ENCODE peak calls at places on chromosome X, in nine cellular contexts. V is adipocyte; Y is SJSA1; W is dermis microvascular lymphatic vessel endothelial cell; R is AG08395; A is NCI-H774; D is AML-193; H is stimulated activated CD8-positive, alpha-beta memory T cell treated with anti-CD3 and anti-CD28 coated beads, Interleukin-4, amount 100 ng/mL, for 1 hour; L is non-pigmented ciliary epithelial cell. E is an unnamed sample.

GRCh38 chrX:13110427-13111324 is 66.3 kb upstream of the FAM9C start:
- DNase-seq in Y (peak), A (no peak), H (no peak), D (no peak), L (peak), W (no peak), R (peak), V (peak), E (no peak)

GRCh38 chrX:133364201-133364600 is 51.1 kb downstream of the GPC4 start:
- DNase-seq in R (peak), L (no peak), H (no peak), V (peak), D (no peak), W (no peak), Y (no peak), A (no peak), E (no peak)

GRCh38 chrX:16113978-16114554 is 9.3 kb upstream of the GRPR start:
- DNase-seq in A (no peak), R (no peak), V (no peak), D (peak), L (no peak), H (no peak), W (no peak), Y (no peak), E (no peak)

GRCh38 chrX:122739770-122740169 is 444.3 kb upstream of the GRIA3 start:
- DNase-seq in R (peak), W (no peak), Y (no peak), A (no peak), D (no peak), H (no peak), V (peak), L (no peak), E (no peak)

GRCh38 chrX:155768036-155768769 is 112.9 kb upstream of the VAMP7 start:
- DNase-seq in A (no peak), L (no peak), W (no peak), Y (peak), D (no peak), H (no peak), V (peak), R (peak), E (no peak)

GRCh38 chrX:67104982-67105757 is 438.7 kb upstream of the AR start:
- DNase-seq in D (no peak), Y (no peak), V (no peak), R (no peak), H (no peak), L (no peak), A (no peak), W (no peak), E (no peak)

GRCh38 chrX:69163936-69164741 is 1.1 kb downstream of the PJA1 start:
- DNase-seq in V (peak), D (peak), R (peak), L (no peak), A (no peak), H (peak), W (peak), Y (peak), E (no peak)

GRCh38 chrX:13742397-13743176 is 8.0 kb downstream of the OFD1 start:
- DNase-seq in A (no peak), H (no peak), D (peak), Y (no peak), W (no peak), V (no peak), L (no peak), R (no peak), E (no peak)

GRCh38 chrX:30935985-30936384 is 46.9 kb upstream of the TAB3 start:
- DNase-seq in R (peak), V (peak), Y (no peak), D (no peak), W (no peak), A (no peak), L (no peak), H (no peak), E (no peak)

GRCh38 chrX:3362956-3363355 is 16.5 kb upstream of the MXRA5 start:
- DNase-seq in L (no peak), V (no peak), D (no peak), A (no peak), H (no peak), W (no peak), Y (no peak), R (no peak), E (no peak)

GRCh38 chrX:96372313-96373046 is 312.2 kb upstream of the DIAPH2 start:
- DNase-seq in H (no peak), Y (no peak), D (peak), R (peak), V (peak), W (peak), A (peak), L (peak), E (peak)

GRCh38 chrX:34810364-34810763 is 132.2 kb upstream of the FAM47B start:
- DNase-seq in V (peak), W (no peak), L (no peak), H (no peak), D (no peak), R (peak), A (no peak), Y (peak), E (no peak)

GRCh38 chrX:12007881-12008280 is 130.4 kb upstream of the FRMPD4 start:
- DNase-seq in Y (peak), H (no peak), L (peak), R (peak), W (no peak), A (no peak), V (no peak), D (no peak), E (no peak)

GRCh38 chrX:22060451-22060940 is 28.4 kb downstream of the PHEX start:
- DNase-seq in V (peak), D (no peak), A (no peak), R (no peak), H (no peak), Y (no peak), W (no peak), L (no peak), E (no peak)

GRCh38 chrX:2385224-2385623 is 115.6 kb downstream of the DHRSX start:
- DNase-seq in R (peak), V (peak), H (no peak), L (peak), Y (peak), A (no peak), W (no peak), D (no peak), E (no peak)

GRCh38 chrX:14027031-14027430 is 2.7 kb downstream of the GEMIN8 start:
- DNase-seq in A (no peak), H (no peak), V (no peak), L (no peak), W (no peak), D (no peak), R (no peak), Y (no peak), E (no peak)

GRCh38 chrX:53088136-53088974 is 5.6 kb upstream of the KANTR start:
- DNase-seq in W (peak), R (peak), Y (no peak), A (peak), D (no peak), H (peak), V (peak), L (peak), E (no peak)

GRCh38 chrX:38805294-38806053 is 4.2 kb downstream of the MID1IP1 start:
- DNase-seq in R (peak), L (no peak), H (no peak), A (peak), D (peak), V (peak), Y (peak), W (peak), E (peak)

GRCh38 chrX:106692425-106693075 is 34.0 kb upstream of the RNF128 start:
- DNase-seq in H (no peak), V (no peak), Y (no peak), D (no peak), W (no peak), L (no peak), R (no peak), A (no peak), E (no peak)

GRCh38 chrX:151675121-151675746 is 20.0 kb upstream of the PRRG3 start:
- DNase-seq in V (no peak), D (no peak), A (no peak), R (no peak), W (no peak), H (no peak), Y (no peak), L (no peak), E (no peak)

GRCh38 chrX:69024931-69025330 is 140.3 kb downstream of the PJA1 start:
- DNase-seq in A (no peak), D (no peak), H (no peak), L (peak), R (peak), Y (no peak), W (no peak), V (peak), E (no peak)

GRCh38 chrX:148382983-148383382 is 117.4 kb upstream of the AFF2 start:
- DNase-seq in D (no peak), W (no peak), L (no peak), H (no peak), V (no peak), R (no peak), Y (no peak), A (peak), E (no peak)

GRCh38 chrX:22378296-22378695 is 105.6 kb downstream of the CBLL2 start:
- DNase-seq in Y (no peak), D (no peak), L (no peak), V (no peak), H (no peak), R (no peak), A (no peak), W (no peak), E (no peak)

GRCh38 chrX:6226053-6226645 is 2.5 kb downstream of the NLGN4X start:
- DNase-seq in Y (peak), A (no peak), R (no peak), L (no peak), H (no peak), W (no peak), V (no peak), D (no peak), E (no peak)